ENCODE peak calls at places on chromosomes 12 and 14, in six cellular contexts. M is colonic mucosa, Y is upper lobe of right lung, G is neural progenitor cell, S is ovary, D is brain microvascular endothelial cell. V is an unnamed sample.

GRCh38 chr12:113359133-113359938 is 949 bp downstream of the PLBD2 start:
- DNase-seq in M (peak; percentile 52), Y (no peak), G (no peak), S (peak; percentile 65), D (no peak), V (no peak)

GRCh38 chr14:71242237-71242748 is 335.0 kb downstream of the PCNX1 start:
- DNase-seq in M (no peak), Y (no peak), G (no peak), S (no peak), D (peak; percentile 31), V (peak; percentile 24)

GRCh38 chr14:20657216-20658211 is 16.0 kb upstream of the OR6S1 start:
- DNase-seq in M (no peak), Y (no peak), G (peak; percentile 59), S (no peak), D (peak; percentile 49), V (no peak)

GRCh38 chr14:100850841-100851585 is 25.1 kb downstream of the MEG3 start:
- DNase-seq in M (peak; percentile 94), Y (peak; percentile 88), G (peak; percentile 54), S (no peak), D (no peak), V (no peak)

GRCh38 chr12:9827209-9827888 is at the start of gene KLRF1:
- DNase-seq in M (no peak), Y (no peak), G (no peak), S (no peak), D (no peak), V (no peak)

GRCh38 chr12:71556881-71557280 is 106.8 kb downstream of the ZFC3H1 start:
- DNase-seq in M (no peak), Y (no peak), G (peak; percentile 26), S (no peak), D (peak; percentile 91), V (peak; percentile 88)

GRCh38 chr12:122087431-122088180 is 9.1 kb downstream of the MLXIP start:
- DNase-seq in M (peak; percentile 47), Y (peak; percentile 53), G (no peak), S (no peak), D (no peak), V (no peak)

GRCh38 chr12:15662303-15662980 is 126.7 kb downstream of the EPS8 start:
- DNase-seq in M (no peak), Y (no peak), G (no peak), S (no peak), D (peak; percentile 43), V (peak; percentile 91)

GRCh38 chr14:78448483-78449094 is 278.4 kb downstream of the NRXN3 start:
- DNase-seq in M (peak; percentile 57), Y (no peak), G (peak; percentile 71), S (no peak), D (peak; percentile 4), V (peak; percentile 5)

GRCh38 chr12:6212086-6212485 is 11.9 kb downstream of the CD9 start:
- DNase-seq in M (no peak), Y (no peak), G (no peak), S (no peak), D (no peak), V (no peak)

GRCh38 chr14:105495990-105496830 is 5.2 kb downstream of the TEDC1 start:
- DNase-seq in M (no peak), Y (peak; percentile 62), G (no peak), S (no peak), D (no peak), V (no peak)

GRCh38 chr12:16238661-16239060 is 38.8 kb downstream of the SLC15A5 start:
- DNase-seq in M (no peak), Y (no peak), G (no peak), S (no peak), D (no peak), V (no peak)

GRCh38 chr12:86158956-86159355 is 97.2 kb downstream of the MGAT4C start:
- DNase-seq in M (no peak), Y (no peak), G (no peak), S (no peak), D (peak; percentile 47), V (no peak)

GRCh38 chr12:2291182-2291832 is 238.5 kb downstream of the CACNA1C start:
- DNase-seq in M (peak; percentile 38), Y (no peak), G (peak; percentile 57), S (no peak), D (peak; percentile 23), V (peak; percentile 53)

GRCh38 chr14:24976599-24976998 is 73.3 kb downstream of the STXBP6 start:
- DNase-seq in M (no peak), Y (no peak), G (no peak), S (no peak), D (no peak), V (no peak)

GRCh38 chr14:52068741-52069616 is at the start of gene NID2:
- DNase-seq in M (peak; percentile 86), Y (peak; percentile 71), G (peak; percentile 95), S (peak; percentile 92), D (peak; percentile 92), V (peak; percentile 95)

GRCh38 chr14:105261781-105262180 is 13.4 kb downstream of the BTBD6 start:
- DNase-seq in M (no peak), Y (peak; percentile 57), G (no peak), S (no peak), D (no peak), V (no peak)

GRCh38 chr12:122079038-122079531 is 529 bp downstream of the MLXIP start:
- DNase-seq in M (peak; percentile 44), Y (peak; percentile 78), G (peak; percentile 54), S (no peak), D (no peak), V (no peak)

GRCh38 chr12:123519151-123520001 is 14.1 kb downstream of the RILPL1 start:
- DNase-seq in M (no peak), Y (peak; percentile 82), G (no peak), S (no peak), D (peak; percentile 89), V (peak; percentile 90)

GRCh38 chr12:84542289-84542688 is 370.3 kb downstream of the SLC6A15 start:
- DNase-seq in M (no peak), Y (no peak), G (no peak), S (no peak), D (no peak), V (no peak)

GRCh38 chr12:24595652-24596235 is 353.2 kb downstream of the BCAT1 start:
- DNase-seq in M (no peak), Y (no peak), G (no peak), S (no peak), D (peak; percentile 24), V (peak; percentile 26)
- TF ChIP-seq CTCF in M (no peak), Y (peak; percentile 9), G (peak; percentile 55), S (no peak), D (peak; percentile 66), V (peak; percentile 50)

GRCh38 chr14:95535226-95536021 is 574 bp downstream of the GLRX5 start:
- DNase-seq in M (no peak), Y (peak; percentile 73), G (peak; percentile 25), S (no peak), D (no peak), V (no peak)

GRCh38 chr14:95537298-95538089 is 2.6 kb downstream of the GLRX5 start:
- DNase-seq in M (no peak), Y (no peak), G (no peak), S (no peak), D (no peak), V (no peak)

GRCh38 chr14:95533822-95534221 is 1.0 kb upstream of the GLRX5 start:
- DNase-seq in M (no peak), Y (no peak), G (peak; percentile 37), S (peak; percentile 17), D (no peak), V (no peak)

GRCh38 chr14:95534299-95535225 is at the start of gene GLRX5:
- DNase-seq in M (peak; percentile 99), Y (peak; percentile 97), G (peak; percentile 99), S (peak; percentile 99), D (peak; percentile 100), V (peak; percentile 100)

DNA sequence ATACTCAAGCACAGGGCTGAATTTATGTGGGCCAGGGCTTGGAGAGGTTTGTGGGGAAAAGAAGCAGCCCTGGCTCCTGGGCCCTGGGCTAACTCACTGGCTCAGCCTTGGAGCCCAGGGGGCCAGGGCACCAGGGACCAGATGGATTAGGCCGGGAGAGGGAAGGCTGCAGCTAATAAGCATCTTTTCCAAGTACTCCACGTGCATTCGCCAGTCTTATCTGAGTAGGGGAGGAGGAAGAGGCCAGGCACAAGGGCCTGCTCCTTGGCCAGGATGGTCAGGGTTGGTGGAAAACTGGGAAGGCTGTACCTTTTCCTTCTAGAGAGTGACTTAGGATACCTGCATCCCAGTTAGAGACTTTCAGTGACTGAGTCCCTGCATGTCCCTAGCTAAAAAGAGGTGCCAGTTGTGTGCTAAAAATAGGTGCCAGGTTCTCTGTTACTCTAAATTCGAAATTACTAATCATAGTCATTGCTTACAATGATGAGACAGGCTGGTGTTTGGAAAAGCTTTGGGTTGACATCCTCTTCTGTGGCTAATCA is 1.3 kb downstream of the GLRX5 start:
- DNase-seq in M (no peak), Y (no peak), G (peak; percentile 36), S (no peak), D (no peak), V (no peak)
- H3K4me3 ChIP-seq in M (peak overlapping the region; percentile 92), Y (peak overlapping the region; percentile 81), G (peak overlapping the region; percentile 95), S (peak overlapping the region; percentile 79), D (peak overlapping the region; percentile 85), V (peak overlapping the region; percentile 80)

DNA sequence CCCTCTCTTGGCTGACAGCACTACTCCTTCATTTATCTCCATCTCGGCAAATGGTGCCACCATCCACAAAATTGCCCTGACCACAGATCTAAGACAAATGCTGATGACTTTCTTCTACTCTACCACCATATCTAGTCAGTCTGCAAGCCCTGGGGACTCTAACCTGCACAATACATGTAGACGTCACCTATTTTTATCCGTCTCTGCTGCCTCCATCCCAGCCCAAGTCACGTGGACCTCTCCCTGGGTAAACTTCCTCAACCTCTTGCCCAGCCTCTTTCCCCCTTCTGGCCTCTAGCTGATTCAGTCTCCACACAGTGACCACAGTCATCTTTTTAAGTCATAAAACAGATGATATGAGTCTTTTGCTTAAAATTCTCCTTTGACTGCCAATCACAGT is 1203.0 kb downstream of the AACS start:
- DNase-seq in M (no peak), Y (no peak), G (no peak), S (no peak), D (no peak), V (no peak)
- TF ChIP-seq CTCF in M (no peak), Y (no peak), G (no peak), S (no peak), D (no peak), V (no peak)

DNA sequence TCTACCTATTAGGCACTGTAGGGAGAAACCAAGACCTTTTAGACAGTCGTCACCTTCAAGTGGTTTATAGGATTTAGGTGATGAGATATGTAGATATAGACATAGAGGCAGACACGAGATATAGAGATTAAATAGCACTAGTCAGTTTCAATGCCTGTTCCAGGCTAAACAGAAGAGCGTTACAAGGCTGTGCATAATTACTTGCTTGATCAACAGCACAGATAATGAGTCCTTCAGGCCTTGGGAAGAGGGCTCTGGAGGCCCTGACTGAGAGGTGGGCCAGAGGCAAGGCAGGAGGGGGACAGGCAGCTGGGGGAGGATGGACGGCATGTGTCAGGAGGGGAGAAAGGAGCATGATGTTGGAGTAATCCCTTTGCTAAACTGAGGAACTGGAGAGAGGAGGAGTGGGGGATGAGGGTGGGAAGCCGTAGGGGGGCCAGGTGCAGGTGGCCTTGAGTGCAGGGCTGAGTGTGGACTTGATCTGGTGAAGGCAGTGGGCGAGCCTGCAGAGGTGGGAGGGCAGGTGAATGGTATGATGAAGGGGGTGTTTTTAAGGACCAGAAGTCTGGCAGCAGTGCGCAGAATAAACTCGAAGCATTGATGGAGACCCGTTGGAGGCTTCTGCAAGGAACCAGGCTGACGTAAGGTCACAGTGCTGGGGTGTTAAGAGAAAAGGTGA is 43.9 kb upstream of the ATP23 start:
- DNase-seq in M (no peak), Y (no peak), G (no peak), S (no peak), D (no peak), V (no peak)
- H3K4me3 ChIP-seq in M (no peak overlapping the region), Y (peak overlapping the region; percentile 60), G (peak overlapping the region; percentile 39), S (peak overlapping the region; percentile 57), D (no peak overlapping the region), V (no peak overlapping the region)

GRCh38 chr14:69716483-69717187 is 50.3 kb upstream of the SRSF5 start:
- DNase-seq in M (no peak), Y (no peak), G (no peak), S (no peak), D (peak; percentile 91), V (peak; percentile 94)
- TF ChIP-seq CTCF in M (no peak), Y (no peak), G (no peak), S (no peak), D (no peak), V (no peak)

V was measured in astrocyte of the spinal cord.